ENCODE peak calls at places on chromosomes 11 and 22, in five cellular contexts. One of them, this sample, is unnamed.

GRCh38 chr22:44531487-44531886 is 33.5 kb upstream of the RTL6 start:
- DNase-seq in mesenchymal stem cell: no peak
- DNase-seq in H1: no peak
- DNase-seq in trophoblast cell: no peak
- DNase-seq in neuronal stem cell: no peak
- DNase-seq in this sample: no peak

GRCh38 chr22:32050678-32051515 is 7.8 kb downstream of the SLC5A1 start:
- DNase-seq in trophoblast cell: peak; percentile 86
- DNase-seq in neuronal stem cell: no peak
- DNase-seq in H1: no peak
- DNase-seq in mesenchymal stem cell: peak; percentile 58
- DNase-seq in this sample: peak; percentile 50

GRCh38 chr11:128422576-128423370 is 164.6 kb downstream of the ETS1 start:
- DNase-seq in H1: no peak
- DNase-seq in trophoblast cell: no peak
- DNase-seq in neuronal stem cell: no peak
- DNase-seq in mesenchymal stem cell: no peak
- DNase-seq in this sample: no peak

GRCh38 chr22:22130956-22131355 is 113.6 kb upstream of the VPREB1 start:
- DNase-seq in neuronal stem cell: no peak
- DNase-seq in H1: no peak
- DNase-seq in mesenchymal stem cell: no peak
- DNase-seq in trophoblast cell: no peak
- DNase-seq in this sample: no peak

GRCh38 chr11:111206472-111206871 is 39.1 kb upstream of the POU2AF2 start:
- DNase-seq in mesenchymal stem cell: no peak
- DNase-seq in neuronal stem cell: no peak
- DNase-seq in H1: no peak
- DNase-seq in trophoblast cell: no peak
- DNase-seq in this sample: no peak

GRCh38 chr11:122517403-122518379 is 137.8 kb upstream of the UBASH3B start:
- DNase-seq in mesenchymal stem cell: no peak
- DNase-seq in neuronal stem cell: no peak
- DNase-seq in trophoblast cell: no peak
- DNase-seq in H1: no peak
- DNase-seq in this sample: no peak

GRCh38 chr11:6233984-6234313 is 487 bp downstream of the FHIP1B start:
- DNase-seq in trophoblast cell: no peak
- DNase-seq in mesenchymal stem cell: no peak
- DNase-seq in neuronal stem cell: no peak
- DNase-seq in H1: no peak
- DNase-seq in this sample: no peak

GRCh38 chr11:63610604-63611394 is 3.4 kb downstream of the PLAAT3 start:
- DNase-seq in mesenchymal stem cell: no peak
- DNase-seq in H1: peak; percentile 57
- DNase-seq in neuronal stem cell: no peak
- DNase-seq in trophoblast cell: peak; percentile 31
- DNase-seq in this sample: peak; percentile 81

GRCh38 chr11:62614275-62614674 is 1.2 kb downstream of the ROM1 start:
- DNase-seq in trophoblast cell: peak; percentile 51
- DNase-seq in H1: no peak
- DNase-seq in mesenchymal stem cell: no peak
- DNase-seq in neuronal stem cell: no peak
- DNase-seq in this sample: no peak

GRCh38 chr11:10414181-10414580 is 40.9 kb upstream of the AMPD3 start:
- DNase-seq in trophoblast cell: no peak
- DNase-seq in H1: no peak
- DNase-seq in mesenchymal stem cell: no peak
- DNase-seq in neuronal stem cell: no peak
- DNase-seq in this sample: no peak

GRCh38 chr11:95067828-95068244 is 1.1 kb downstream of the SRSF8 start:
- DNase-seq in neuronal stem cell: no peak
- DNase-seq in mesenchymal stem cell: no peak
- DNase-seq in H1: no peak
- DNase-seq in trophoblast cell: no peak
- DNase-seq in this sample: no peak

GRCh38 chr11:128303383-128303782 is 284.0 kb downstream of the ETS1 start:
- DNase-seq in mesenchymal stem cell: no peak
- DNase-seq in trophoblast cell: no peak
- DNase-seq in neuronal stem cell: no peak
- DNase-seq in H1: no peak
- DNase-seq in this sample: no peak

GRCh38 chr11:89381094-89381493 is 110.1 kb downstream of the NOX4 start:
- DNase-seq in neuronal stem cell: no peak
- DNase-seq in H1: no peak
- DNase-seq in trophoblast cell: peak; percentile 89
- DNase-seq in mesenchymal stem cell: peak; percentile 94
- DNase-seq in this sample: no peak

GRCh38 chr11:95977534-95978174 is 53.7 kb upstream of the MTMR2 start:
- DNase-seq in mesenchymal stem cell: peak; percentile 54
- DNase-seq in neuronal stem cell: no peak
- DNase-seq in trophoblast cell: no peak
- DNase-seq in H1: no peak
- DNase-seq in this sample: no peak

GRCh38 chr11:115501895-115502589 is 2.2 kb downstream of the CADM1 start:
- DNase-seq in neuronal stem cell: peak; percentile 23
- DNase-seq in trophoblast cell: peak; percentile 18
- DNase-seq in mesenchymal stem cell: peak; percentile 49
- DNase-seq in H1: no peak
- DNase-seq in this sample: no peak

GRCh38 chr11:102518296-102519094 is 12.1 kb downstream of the MMP7 start:
- DNase-seq in mesenchymal stem cell: no peak
- DNase-seq in neuronal stem cell: no peak
- DNase-seq in trophoblast cell: no peak
- DNase-seq in H1: no peak
- DNase-seq in this sample: no peak

GRCh38 chr11:82980292-82980691 is 78.8 kb downstream of the DDIAS start:
- DNase-seq in trophoblast cell: peak; percentile 55
- DNase-seq in mesenchymal stem cell: peak; percentile 67
- DNase-seq in H1: no peak
- DNase-seq in neuronal stem cell: no peak
- DNase-seq in this sample: no peak

GRCh38 chr11:1335264-1335810 is 25.9 kb upstream of the TOLLIP start:
- DNase-seq in neuronal stem cell: no peak
- DNase-seq in trophoblast cell: no peak
- DNase-seq in mesenchymal stem cell: no peak
- DNase-seq in H1: no peak
- DNase-seq in this sample: no peak

GRCh38 chr11:134466909-134467567 is 55.0 kb upstream of the B3GAT1 start:
- DNase-seq in neuronal stem cell: no peak
- DNase-seq in mesenchymal stem cell: no peak
- DNase-seq in H1: no peak
- DNase-seq in trophoblast cell: no peak
- DNase-seq in this sample: no peak

GRCh38 chr11:2143652-2144548 is 4.7 kb upstream of the IGF2 start:
- DNase-seq in trophoblast cell: peak; percentile 42
- DNase-seq in neuronal stem cell: no peak
- DNase-seq in H1: no peak
- DNase-seq in mesenchymal stem cell: no peak
- DNase-seq in this sample: no peak

DNA sequence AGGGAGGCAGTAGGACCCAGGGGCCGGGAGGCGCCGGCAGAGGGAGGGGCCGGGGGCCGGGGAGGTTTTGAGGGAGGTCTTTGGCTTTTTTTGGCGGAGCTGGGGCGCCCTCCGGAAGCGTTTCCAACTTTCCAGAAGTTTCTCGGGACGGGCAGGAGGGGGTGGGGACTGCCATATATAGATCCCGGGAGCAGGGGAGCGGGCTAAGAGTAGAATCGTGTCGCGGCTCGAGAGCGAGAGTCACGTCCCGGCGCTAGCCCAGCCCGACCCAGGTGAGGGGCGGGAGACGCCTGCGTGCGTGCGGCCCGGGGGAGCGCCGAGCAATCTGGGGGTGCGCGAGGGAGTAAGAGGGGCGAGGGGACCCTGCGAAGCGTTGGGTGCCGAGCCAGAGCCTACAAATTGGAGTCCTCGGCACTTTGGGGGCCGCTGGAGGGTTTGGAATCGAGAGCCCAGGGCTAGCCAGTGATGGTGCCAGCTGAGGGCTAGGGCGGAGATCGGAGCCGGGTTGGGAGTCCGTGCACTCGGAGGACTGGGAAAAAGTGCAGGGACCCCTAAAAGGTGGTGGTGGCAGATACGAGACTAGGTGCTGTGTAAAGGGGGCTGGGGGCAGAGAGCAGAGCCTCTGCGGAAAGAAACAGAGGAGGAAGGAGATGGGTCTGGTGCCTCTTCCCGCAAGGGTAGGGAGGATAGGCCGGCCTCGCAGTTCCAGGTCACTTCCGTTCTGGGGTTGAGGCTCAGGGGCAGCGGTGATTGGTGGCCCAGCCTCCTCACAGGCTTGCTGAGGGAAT is at the start of gene SERPINH1:
- DNase-seq in trophoblast cell: peak; percentile 82
- DNase-seq in mesenchymal stem cell: peak; percentile 89
- DNase-seq in H1: peak; percentile 83
- DNase-seq in neuronal stem cell: no peak
- DNase-seq in this sample: peak; percentile 90
- H3K9ac ChIP-seq in trophoblast cell: peak within 1 kb of the TSS; percentile 97
- H3K9ac ChIP-seq in mesenchymal stem cell: peak within 1 kb of the TSS; percentile 95
- H3K9ac ChIP-seq in H1: peak within 1 kb of the TSS; percentile 89
- H3K9ac ChIP-seq in neuronal stem cell: peak within 1 kb of the TSS; percentile 96
- H3K9ac ChIP-seq in this sample: peak within 1 kb of the TSS; percentile 63

DNA sequence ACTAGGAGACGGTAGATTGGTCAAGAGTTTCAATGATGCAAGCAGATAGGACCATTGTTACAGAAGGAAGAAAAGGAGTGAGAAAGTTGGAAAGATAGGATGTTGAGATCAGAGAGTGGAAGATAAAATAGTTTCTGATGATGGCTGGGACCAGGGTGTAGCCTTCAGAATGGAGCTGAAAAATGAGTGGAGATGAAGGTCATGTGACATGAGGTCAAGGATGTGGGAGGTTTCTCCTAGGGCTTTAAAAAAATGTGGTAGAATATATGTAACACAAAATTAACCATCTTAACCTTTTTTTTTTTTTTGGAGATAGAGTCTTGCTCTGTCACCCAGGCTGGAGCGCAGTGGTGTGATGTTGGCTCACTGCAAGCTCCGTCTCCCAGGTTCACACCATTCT is 18.3 kb upstream of the PEX26 start:
- DNase-seq in neuronal stem cell: no peak
- DNase-seq in mesenchymal stem cell: no peak
- DNase-seq in trophoblast cell: no peak
- DNase-seq in H1: no peak
- DNase-seq in this sample: no peak
- H2BK12ac ChIP-seq in neuronal stem cell: no peak overlapping the region
- H2BK12ac ChIP-seq in mesenchymal stem cell: no peak overlapping the region
- H2BK12ac ChIP-seq in trophoblast cell: no peak overlapping the region
- H2BK12ac ChIP-seq in H1: no peak overlapping the region
- H2BK12ac ChIP-seq in this sample: no peak overlapping the region

GRCh38 chr11:14423633-14424032 is 64.7 kb upstream of the RRAS2 start:
- DNase-seq in H1: no peak
- DNase-seq in neuronal stem cell: no peak
- DNase-seq in mesenchymal stem cell: peak; percentile 80
- DNase-seq in trophoblast cell: no peak
- DNase-seq in this sample: no peak

GRCh38 chr11:14422814-14423182 is 63.8 kb upstream of the RRAS2 start:
- DNase-seq in neuronal stem cell: no peak
- DNase-seq in H1: no peak
- DNase-seq in trophoblast cell: no peak
- DNase-seq in mesenchymal stem cell: no peak
- DNase-seq in this sample: no peak

GRCh38 chr11:14420223-14420622 is 61.2 kb upstream of the RRAS2 start:
- DNase-seq in trophoblast cell: no peak
- DNase-seq in H1: no peak
- DNase-seq in mesenchymal stem cell: no peak
- DNase-seq in neuronal stem cell: no peak
- DNase-seq in this sample: peak; percentile 55

GRCh38 chr11:14424096-14424495 is 65.1 kb upstream of the RRAS2 start:
- DNase-seq in neuronal stem cell: no peak
- DNase-seq in trophoblast cell: peak; percentile 43
- DNase-seq in mesenchymal stem cell: peak; percentile 80
- DNase-seq in H1: no peak
- DNase-seq in this sample: no peak

GRCh38 chr11:14422052-14422813 is 63.2 kb upstream of the RRAS2 start:
- DNase-seq in neuronal stem cell: peak; percentile 57
- DNase-seq in H1: peak; percentile 67
- DNase-seq in trophoblast cell: peak; percentile 95
- DNase-seq in mesenchymal stem cell: peak; percentile 96
- DNase-seq in this sample: peak; percentile 90
- H2BK5ac ChIP-seq in neuronal stem cell: no peak overlapping the region
- H2BK5ac ChIP-seq in H1: peak overlapping the region; percentile 85
- H2BK5ac ChIP-seq in trophoblast cell: no peak overlapping the region
- H2BK5ac ChIP-seq in mesenchymal stem cell: peak overlapping the region; percentile 91
- H2BK5ac ChIP-seq in this sample: no peak overlapping the region

DNA sequence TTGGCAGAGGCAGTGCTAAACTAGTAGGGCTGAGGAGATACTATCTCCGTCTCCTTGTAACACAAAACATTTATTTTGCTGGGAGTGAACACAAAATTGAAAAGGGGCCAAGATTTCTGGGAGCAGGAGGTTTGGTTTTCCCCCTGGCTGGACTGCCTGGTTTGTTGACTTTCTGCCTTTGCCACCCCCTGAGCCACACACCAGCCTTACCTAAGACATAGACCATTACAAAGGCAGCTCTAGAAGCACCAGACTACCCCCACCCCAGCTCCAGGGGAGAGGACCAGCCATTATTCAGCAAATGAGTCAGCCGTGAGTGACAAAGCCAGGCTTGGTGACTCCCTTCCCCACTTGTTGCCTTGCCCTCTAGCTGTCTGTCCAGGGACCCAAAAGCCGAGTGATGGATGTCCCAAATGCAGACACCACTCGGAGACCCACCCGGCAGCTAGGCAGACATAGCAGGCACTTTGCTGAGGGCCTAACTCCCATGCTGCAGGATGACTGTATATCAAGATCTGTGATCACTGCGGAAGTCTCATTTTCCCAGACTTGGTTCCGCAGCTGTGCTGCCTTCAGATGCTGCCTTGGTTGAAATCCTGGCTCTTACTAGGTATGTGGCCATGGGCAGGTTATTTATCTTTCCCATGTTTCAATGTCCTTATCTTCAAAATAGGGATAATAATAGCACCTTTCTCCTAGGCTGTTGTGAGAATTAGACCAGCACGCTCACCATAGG is 17.7 kb upstream of the CDON start:
- DNase-seq in trophoblast cell: no peak
- DNase-seq in neuronal stem cell: no peak
- DNase-seq in H1: no peak
- DNase-seq in mesenchymal stem cell: no peak
- DNase-seq in this sample: no peak
- H3K9ac ChIP-seq in trophoblast cell: no peak overlapping the region
- H3K9ac ChIP-seq in neuronal stem cell: no peak overlapping the region
- H3K9ac ChIP-seq in H1: no peak overlapping the region
- H3K9ac ChIP-seq in mesenchymal stem cell: peak overlapping the region; percentile 42
- H3K9ac ChIP-seq in this sample: no peak overlapping the region

DNA sequence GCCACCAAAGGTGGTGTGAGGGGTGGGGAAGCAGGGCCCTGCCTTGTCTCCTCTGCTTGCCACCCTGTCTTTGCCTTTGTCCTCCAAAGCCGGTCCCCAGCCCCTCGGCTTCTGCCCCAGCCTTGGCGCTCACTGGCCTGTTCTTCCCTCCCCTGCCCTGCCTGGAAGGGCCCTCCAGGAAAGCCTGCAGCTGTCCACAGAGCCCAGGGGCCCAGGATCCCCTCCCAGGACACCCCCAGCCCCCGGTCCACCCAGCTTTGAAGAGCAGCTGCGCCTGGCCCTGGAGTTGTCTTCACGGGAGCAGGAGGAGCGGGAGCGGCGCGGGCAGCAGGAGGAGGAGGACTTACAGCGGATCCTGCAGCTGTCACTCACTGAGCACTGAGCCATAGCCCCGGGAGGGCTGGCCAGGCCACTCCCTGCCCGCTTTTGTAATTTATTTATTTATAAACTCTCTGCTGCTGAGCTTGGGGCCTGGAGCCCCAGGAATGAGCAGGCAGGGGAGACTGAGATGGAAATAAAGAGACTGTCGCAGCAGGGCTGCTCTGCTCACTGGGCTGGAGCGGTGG is 1.3 kb upstream of the SSH3 start:
- DNase-seq in trophoblast cell: peak; percentile 72
- DNase-seq in mesenchymal stem cell: peak; percentile 85
- DNase-seq in H1: peak; percentile 75
- DNase-seq in neuronal stem cell: no peak
- DNase-seq in this sample: peak; percentile 80
- H2BK12ac ChIP-seq in trophoblast cell: no peak overlapping the region
- H2BK12ac ChIP-seq in mesenchymal stem cell: no peak overlapping the region
- H2BK12ac ChIP-seq in H1: no peak overlapping the region
- H2BK12ac ChIP-seq in neuronal stem cell: no peak overlapping the region
- H2BK12ac ChIP-seq in this sample: no peak overlapping the region

This sample was measured in H9.